ENCODE peak calls at places on chromosomes 2 and 18, in five cellular contexts. One of them, this sample, is unnamed.

GRCh38 chr2:160694631-160695030 is 201.0 kb upstream of the RBMS1 start:
- DNase-seq in tibial artery: no peak
- DNase-seq in psoas muscle: no peak
- DNase-seq in GM23338: no peak
- DNase-seq in CD4-positive, alpha-beta T cell: no peak
- DNase-seq in this sample: no peak

GRCh38 chr2:197920581-197921213 is 116.3 kb downstream of the PLCL1 start:
- DNase-seq in tibial artery: no peak
- DNase-seq in psoas muscle: no peak
- DNase-seq in GM23338: no peak
- DNase-seq in CD4-positive, alpha-beta T cell: no peak
- DNase-seq in this sample: no peak

GRCh38 chr18:54720590-54720989 is 107.7 kb upstream of the RAB27B start:
- DNase-seq in tibial artery: no peak
- DNase-seq in psoas muscle: no peak
- DNase-seq in GM23338: no peak
- DNase-seq in CD4-positive, alpha-beta T cell: no peak
- DNase-seq in this sample: no peak

GRCh38 chr2:58070765-58071164 is 24.2 kb downstream of the VRK2 start:
- DNase-seq in tibial artery: no peak
- DNase-seq in psoas muscle: no peak
- DNase-seq in GM23338: no peak
- DNase-seq in CD4-positive, alpha-beta T cell: no peak
- DNase-seq in this sample: no peak

GRCh38 chr18:11411021-11411420 is 198.4 kb upstream of the SLC35G4 start:
- DNase-seq in tibial artery: no peak
- DNase-seq in psoas muscle: no peak
- DNase-seq in GM23338: no peak
- DNase-seq in CD4-positive, alpha-beta T cell: no peak
- DNase-seq in this sample: no peak

GRCh38 chr2:28511871-28512606 is 16.2 kb downstream of the PLB1 start:
- DNase-seq in tibial artery: no peak
- DNase-seq in psoas muscle: no peak
- DNase-seq in GM23338: no peak
- DNase-seq in CD4-positive, alpha-beta T cell: no peak
- DNase-seq in this sample: no peak

GRCh38 chr18:72161686-72162085 is 382.5 kb downstream of the CBLN2 start:
- DNase-seq in tibial artery: no peak
- DNase-seq in psoas muscle: no peak
- DNase-seq in GM23338: no peak
- DNase-seq in CD4-positive, alpha-beta T cell: no peak
- DNase-seq in this sample: no peak

GRCh38 chr2:236161082-236161462 is 7.1 kb downstream of the GBX2 start:
- DNase-seq in tibial artery: no peak
- DNase-seq in psoas muscle: no peak
- DNase-seq in GM23338: peak
- DNase-seq in CD4-positive, alpha-beta T cell: no peak
- DNase-seq in this sample: no peak

GRCh38 chr2:158319269-158319668 is 137.3 kb downstream of the CCDC148 start:
- DNase-seq in tibial artery: no peak
- DNase-seq in psoas muscle: no peak
- DNase-seq in GM23338: peak
- DNase-seq in CD4-positive, alpha-beta T cell: no peak
- DNase-seq in this sample: no peak

GRCh38 chr2:141271346-141271745 is 859.5 kb downstream of the LRP1B start:
- DNase-seq in tibial artery: no peak
- DNase-seq in psoas muscle: no peak
- DNase-seq in GM23338: peak
- DNase-seq in CD4-positive, alpha-beta T cell: no peak
- DNase-seq in this sample: no peak

GRCh38 chr2:234495076-234495800 is 1.6 kb downstream of the ARL4C start:
- DNase-seq in tibial artery: no peak
- DNase-seq in psoas muscle: no peak
- DNase-seq in GM23338: peak
- DNase-seq in CD4-positive, alpha-beta T cell: peak
- DNase-seq in this sample: no peak

GRCh38 chr2:163469561-163469962 is 266.2 kb downstream of the FIGN start:
- DNase-seq in tibial artery: no peak
- DNase-seq in psoas muscle: no peak
- DNase-seq in GM23338: peak
- DNase-seq in CD4-positive, alpha-beta T cell: no peak
- DNase-seq in this sample: no peak

GRCh38 chr2:40043191-40043590 is 264.1 kb upstream of the THUMPD2 start:
- DNase-seq in tibial artery: no peak
- DNase-seq in psoas muscle: no peak
- DNase-seq in GM23338: no peak
- DNase-seq in CD4-positive, alpha-beta T cell: no peak
- DNase-seq in this sample: no peak

GRCh38 chr18:3710712-3711269 is 260.8 kb downstream of the TGIF1 start:
- DNase-seq in tibial artery: peak
- DNase-seq in psoas muscle: peak
- DNase-seq in GM23338: no peak
- DNase-seq in CD4-positive, alpha-beta T cell: no peak
- DNase-seq in this sample: peak

GRCh38 chr18:73948497-73948896 is 199.1 kb downstream of the FBXO15 start:
- DNase-seq in tibial artery: no peak
- DNase-seq in psoas muscle: no peak
- DNase-seq in GM23338: no peak
- DNase-seq in CD4-positive, alpha-beta T cell: no peak
- DNase-seq in this sample: no peak

GRCh38 chr18:23580677-23581367 is 5.5 kb downstream of the NPC1 start:
- DNase-seq in tibial artery: no peak
- DNase-seq in psoas muscle: no peak
- DNase-seq in GM23338: no peak
- DNase-seq in CD4-positive, alpha-beta T cell: no peak
- DNase-seq in this sample: no peak

GRCh38 chr18:48926420-48926857 is 24.3 kb downstream of the SMAD7 start:
- DNase-seq in tibial artery: no peak
- DNase-seq in psoas muscle: no peak
- DNase-seq in GM23338: no peak
- DNase-seq in CD4-positive, alpha-beta T cell: no peak
- DNase-seq in this sample: no peak

GRCh38 chr18:77077836-77078456 is 54.6 kb downstream of the MBP start:
- DNase-seq in tibial artery: no peak
- DNase-seq in psoas muscle: no peak
- DNase-seq in GM23338: no peak
- DNase-seq in CD4-positive, alpha-beta T cell: no peak
- DNase-seq in this sample: no peak

GRCh38 chr2:145119225-145119624 is 599.3 kb upstream of the ZEB2 start:
- DNase-seq in tibial artery: no peak
- DNase-seq in psoas muscle: no peak
- DNase-seq in GM23338: no peak
- DNase-seq in CD4-positive, alpha-beta T cell: no peak
- DNase-seq in this sample: no peak

GRCh38 chr2:71494523-71495155 is 41.3 kb downstream of the DYSF start:
- DNase-seq in tibial artery: no peak
- DNase-seq in psoas muscle: no peak
- DNase-seq in GM23338: no peak
- DNase-seq in CD4-positive, alpha-beta T cell: no peak
- DNase-seq in this sample: no peak

GRCh38 chr2:195561205-195562032 is 95.6 kb upstream of the SLC39A10 start:
- DNase-seq in tibial artery: no peak
- DNase-seq in psoas muscle: no peak
- DNase-seq in GM23338: no peak
- DNase-seq in CD4-positive, alpha-beta T cell: no peak
- DNase-seq in this sample: no peak

GRCh38 chr2:222440670-222441422 is 16.5 kb downstream of the SGPP2 start:
- DNase-seq in tibial artery: no peak
- DNase-seq in psoas muscle: no peak
- DNase-seq in GM23338: no peak
- DNase-seq in CD4-positive, alpha-beta T cell: no peak
- DNase-seq in this sample: no peak

GRCh38 chr2:109683452-109683851 is 69.3 kb downstream of the SOWAHC start:
- DNase-seq in tibial artery: peak
- DNase-seq in psoas muscle: no peak
- DNase-seq in GM23338: no peak
- DNase-seq in CD4-positive, alpha-beta T cell: no peak
- DNase-seq in this sample: no peak

GRCh38 chr2:109679627-109680026 is 65.5 kb downstream of the SOWAHC start:
- DNase-seq in tibial artery: no peak
- DNase-seq in psoas muscle: no peak
- DNase-seq in GM23338: peak
- DNase-seq in CD4-positive, alpha-beta T cell: no peak
- DNase-seq in this sample: no peak

GRCh38 chr2:109680523-109681297 is 66.5 kb downstream of the SOWAHC start:
- DNase-seq in tibial artery: peak
- DNase-seq in psoas muscle: no peak
- DNase-seq in GM23338: no peak
- DNase-seq in CD4-positive, alpha-beta T cell: no peak
- DNase-seq in this sample: no peak

GRCh38 chr2:109677815-109678580 is 63.8 kb downstream of the SOWAHC start:
- DNase-seq in tibial artery: no peak
- DNase-seq in psoas muscle: no peak
- DNase-seq in GM23338: no peak
- DNase-seq in CD4-positive, alpha-beta T cell: no peak
- DNase-seq in this sample: no peak

DNA sequence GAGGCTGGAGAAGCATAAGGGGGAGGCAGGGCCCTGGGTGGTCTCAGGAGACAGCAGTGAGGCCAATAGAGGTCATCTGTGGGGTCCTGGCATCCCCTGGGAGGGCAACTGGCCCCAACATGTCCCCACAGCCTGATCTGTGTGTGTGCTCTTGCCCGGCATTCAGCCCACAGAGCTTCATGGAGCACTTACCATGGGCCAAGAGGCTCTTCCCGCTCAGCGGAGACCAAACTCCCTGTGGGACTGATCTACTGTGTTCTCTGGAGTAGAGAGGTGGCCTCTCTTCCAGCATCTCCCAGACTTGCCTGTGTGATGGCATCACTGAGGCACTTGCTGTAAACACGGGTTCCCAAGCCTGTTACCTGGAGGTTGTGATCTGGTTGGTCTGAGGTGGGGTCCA is 67.5 kb downstream of the SOWAHC start:
- DNase-seq in tibial artery: peak
- DNase-seq in psoas muscle: no peak
- DNase-seq in GM23338: no peak
- DNase-seq in CD4-positive, alpha-beta T cell: no peak
- DNase-seq in this sample: no peak
- H3K27ac ChIP-seq in tibial artery: no peak
- H3K27ac ChIP-seq in psoas muscle: no peak
- H3K27ac ChIP-seq in GM23338: no peak
- H3K27ac ChIP-seq in CD4-positive, alpha-beta T cell: no peak
- H3K27ac ChIP-seq in this sample: no peak

GRCh38 chr2:12169060-12169406 is 422.6 kb downstream of the LPIN1 start:
- DNase-seq in tibial artery: no peak
- DNase-seq in psoas muscle: no peak
- DNase-seq in GM23338: no peak
- DNase-seq in CD4-positive, alpha-beta T cell: no peak
- DNase-seq in this sample: no peak

GRCh38 chr2:12167525-12168317 is 421.3 kb downstream of the LPIN1 start:
- DNase-seq in tibial artery: no peak
- DNase-seq in psoas muscle: no peak
- DNase-seq in GM23338: peak
- DNase-seq in CD4-positive, alpha-beta T cell: no peak
- DNase-seq in this sample: no peak

GRCh38 chr2:12169721-12170120 is 423.3 kb downstream of the LPIN1 start:
- DNase-seq in tibial artery: peak
- DNase-seq in psoas muscle: peak
- DNase-seq in GM23338: no peak
- DNase-seq in CD4-positive, alpha-beta T cell: peak
- DNase-seq in this sample: peak

GRCh38 chr2:12170151-12170550 is 423.7 kb downstream of the LPIN1 start:
- DNase-seq in tibial artery: no peak
- DNase-seq in psoas muscle: no peak
- DNase-seq in GM23338: no peak
- DNase-seq in CD4-positive, alpha-beta T cell: no peak
- DNase-seq in this sample: no peak

GRCh38 chr2:12168354-12169059 is 422.1 kb downstream of the LPIN1 start:
- DNase-seq in tibial artery: no peak
- DNase-seq in psoas muscle: no peak
- DNase-seq in GM23338: no peak
- DNase-seq in CD4-positive, alpha-beta T cell: no peak
- DNase-seq in this sample: no peak
- H3K27ac ChIP-seq in tibial artery: no peak
- H3K27ac ChIP-seq in psoas muscle: peak
- H3K27ac ChIP-seq in GM23338: no peak
- H3K27ac ChIP-seq in CD4-positive, alpha-beta T cell: no peak
- H3K27ac ChIP-seq in this sample: peak

DNA sequence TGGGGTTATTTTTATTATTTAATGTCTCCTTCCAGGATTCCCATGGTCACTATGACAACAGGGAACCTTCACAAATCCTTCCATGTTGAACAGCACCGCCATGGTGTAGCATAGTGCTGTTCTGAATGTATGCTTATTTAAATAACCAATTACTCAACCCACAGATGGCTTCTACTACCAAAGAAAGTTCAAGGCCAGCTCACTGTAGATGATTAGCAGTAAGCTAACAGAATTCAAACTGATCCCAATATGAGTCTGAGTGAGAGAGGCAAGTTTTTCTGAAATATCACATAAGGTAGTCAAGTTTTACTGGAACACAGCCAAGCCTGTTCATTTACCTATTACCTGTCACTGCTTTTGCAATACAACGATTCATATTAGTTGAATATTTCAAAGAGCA is 51.2 kb downstream of the CLASP1 start:
- DNase-seq in tibial artery: no peak
- DNase-seq in psoas muscle: no peak
- DNase-seq in GM23338: no peak
- DNase-seq in CD4-positive, alpha-beta T cell: no peak
- DNase-seq in this sample: no peak
- H3K27ac ChIP-seq in tibial artery: no peak
- H3K27ac ChIP-seq in psoas muscle: peak
- H3K27ac ChIP-seq in GM23338: peak
- H3K27ac ChIP-seq in CD4-positive, alpha-beta T cell: no peak
- H3K27ac ChIP-seq in this sample: no peak

GRCh38 chr2:138276367-138276766 is 225.2 kb upstream of the SPOPL start:
- DNase-seq in tibial artery: no peak
- DNase-seq in psoas muscle: no peak
- DNase-seq in GM23338: no peak
- DNase-seq in CD4-positive, alpha-beta T cell: no peak
- DNase-seq in this sample: no peak

GRCh38 chr2:138275881-138276280 is 225.7 kb upstream of the SPOPL start:
- DNase-seq in tibial artery: no peak
- DNase-seq in psoas muscle: no peak
- DNase-seq in GM23338: no peak
- DNase-seq in CD4-positive, alpha-beta T cell: no peak
- DNase-seq in this sample: no peak

GRCh38 chr2:138272524-138273210 is 228.9 kb upstream of the SPOPL start:
- DNase-seq in tibial artery: no peak
- DNase-seq in psoas muscle: no peak
- DNase-seq in GM23338: no peak
- DNase-seq in CD4-positive, alpha-beta T cell: no peak
- DNase-seq in this sample: no peak

GRCh38 chr2:138275292-138275690 is 226.3 kb upstream of the SPOPL start:
- DNase-seq in tibial artery: no peak
- DNase-seq in psoas muscle: no peak
- DNase-seq in GM23338: no peak
- DNase-seq in CD4-positive, alpha-beta T cell: no peak
- DNase-seq in this sample: no peak

GRCh38 chr2:138274421-138275291 is 226.9 kb upstream of the SPOPL start:
- DNase-seq in tibial artery: no peak
- DNase-seq in psoas muscle: no peak
- DNase-seq in GM23338: no peak
- DNase-seq in CD4-positive, alpha-beta T cell: no peak
- DNase-seq in this sample: no peak
- H3K27ac ChIP-seq in tibial artery: no peak
- H3K27ac ChIP-seq in psoas muscle: no peak
- H3K27ac ChIP-seq in GM23338: no peak
- H3K27ac ChIP-seq in CD4-positive, alpha-beta T cell: no peak
- H3K27ac ChIP-seq in this sample: no peak

This sample was measured in ascending aorta.